ENCODE peak calls at places on chromosomes 13 and 19, in seven cellular contexts. Y is DND-41, M is psoas muscle, B is heart left ventricle, J is endodermal cell, F is colonic mucosa, K is uterus. R is an unnamed sample. For H3K4me1, the result is how much of the 10 kb centered on the place peaks cover.

GRCh38 chr13:62387642-62388041 is 972.0 kb upstream of the PCDH20 start:
- DNase-seq in J (no peak), K (no peak), B (no peak), F (no peak), Y (no peak), M (no peak), R (no peak)

GRCh38 chr19:30375651-30376050 is 3.5 kb downstream of the ZNF536 start:
- DNase-seq in K (no peak), M (no peak), F (no peak), Y (no peak), J (no peak), B (no peak), R (no peak)

GRCh38 chr13:39422845-39423565 is 180.0 kb downstream of the LHFPL6 start:
- DNase-seq in K (no peak), Y (no peak), F (no peak), B (no peak), M (no peak), J (no peak), R (no peak)

GRCh38 chr13:28609936-28610335 is 49.0 kb upstream of the POMP start:
- DNase-seq in J (no peak), B (no peak), M (no peak), F (no peak), Y (no peak), K (no peak), R (no peak)

GRCh38 chr13:79799466-79799865 is 318.5 kb downstream of the NDFIP2 start:
- DNase-seq in F (no peak), M (no peak), B (no peak), Y (no peak), J (no peak), K (no peak), R (no peak)

GRCh38 chr13:26529441-26529840 is 28.0 kb upstream of the WASF3 start:
- DNase-seq in K (no peak), F (peak), B (no peak), J (peak), M (peak), Y (peak), R (no peak)

GRCh38 chr19:29401712-29402421 is 123.9 kb upstream of the VSTM2B start:
- DNase-seq in Y (no peak), M (no peak), J (no peak), K (peak), B (no peak), F (no peak), R (no peak)

GRCh38 chr19:31347828-31348314 is 1.4 kb downstream of the TSHZ3 start:
- DNase-seq in Y (no peak), J (no peak), K (peak), F (no peak), M (no peak), B (no peak), R (no peak)

GRCh38 chr13:23751195-23751594 is 138.0 kb downstream of the MIPEP start:
- DNase-seq in K (no peak), Y (no peak), B (no peak), M (no peak), J (no peak), F (no peak), R (no peak)

GRCh38 chr13:75679459-75679858 is 43.3 kb downstream of the LMO7 start:
- DNase-seq in K (no peak), M (no peak), F (no peak), B (no peak), J (no peak), Y (no peak), R (no peak)

GRCh38 chr13:75689686-75690085 is 53.6 kb downstream of the LMO7 start:
- DNase-seq in B (no peak), Y (no peak), K (no peak), J (no peak), M (no peak), F (no peak), R (no peak)

GRCh38 chr13:75691183-75691582 is 55.1 kb downstream of the LMO7 start:
- DNase-seq in M (no peak), B (no peak), K (no peak), Y (no peak), J (no peak), F (no peak), R (no peak)

GRCh38 chr13:75687145-75687763 is 51.1 kb downstream of the LMO7 start:
- DNase-seq in F (no peak), K (no peak), Y (no peak), J (no peak), M (no peak), B (no peak), R (no peak)

GRCh38 chr13:75685239-75685697 is 49.1 kb downstream of the LMO7 start:
- DNase-seq in K (no peak), B (no peak), J (peak), F (no peak), Y (no peak), M (no peak), R (no peak)
- TF ChIP-seq CTCF in K (no peak), B (no peak), J (peak), F (no peak), Y (no peak), M (no peak), R (no peak)

DNA sequence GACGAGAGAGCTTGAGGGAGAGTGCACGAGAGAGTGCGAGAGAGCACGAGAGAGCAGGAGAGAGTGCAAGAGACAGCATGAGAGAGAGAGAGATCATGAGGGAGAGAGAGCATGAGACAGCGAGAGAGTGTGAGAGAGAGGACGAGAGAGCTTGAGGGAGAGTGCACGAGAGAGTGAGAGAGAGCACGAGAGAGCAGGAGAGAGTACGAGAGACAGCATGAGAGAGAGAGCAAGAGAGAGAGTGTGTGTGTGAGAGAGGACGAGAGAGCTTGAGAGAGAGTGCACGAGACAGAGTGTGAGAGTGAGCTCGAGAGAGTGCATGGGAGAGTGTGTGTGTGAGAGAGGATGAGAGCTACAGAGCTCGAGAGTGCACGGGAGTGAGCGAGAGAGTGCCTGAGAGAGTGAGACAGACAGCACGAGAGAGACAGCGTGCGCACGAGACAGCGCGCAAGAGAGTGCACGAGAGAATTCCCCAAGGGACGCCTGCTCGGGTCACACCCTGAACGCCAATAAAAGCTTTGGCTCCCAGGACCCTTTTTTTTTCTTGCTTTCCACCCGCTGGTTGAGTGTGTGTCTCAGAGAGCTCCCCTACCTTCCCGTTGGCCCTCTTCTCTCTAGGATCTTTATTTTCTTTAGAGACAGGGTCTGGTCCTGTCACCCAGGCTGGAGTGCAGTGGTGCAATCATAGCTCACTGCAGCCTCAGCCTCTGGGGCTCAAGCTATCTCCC is 3.7 kb downstream of the CD70 start:
- DNase-seq in Y (no peak), K (no peak), F (no peak), B (no peak), J (peak), M (no peak), R (no peak)
- H3K4me3 ChIP-seq in Y (no peak), K (no peak), F (no peak), B (no peak), J (peak), M (no peak), R (no peak)

GRCh38 chr13:111176421-111176820 is 61.3 kb downstream of the ARHGEF7 start:
- DNase-seq in F (no peak), B (no peak), Y (no peak), K (no peak), M (no peak), J (no peak), R (no peak)
- H3K4me1 ChIP-seq in F (under half), B (under half), Y (half or more), K (under half), M (half or more), J (under half), R (under half)

GRCh38 chr19:38849746-38850230 is at the start of gene HNRNPL:
- DNase-seq in M (peak), F (peak), K (peak), B (peak), Y (no peak), J (peak), R (peak)
- TF ChIP-seq CTCF in M (peak), F (peak), K (peak), B (peak), Y (peak), J (peak), R (peak)

GRCh38 chr19:45645631-45646344 is 6.6 kb upstream of the EML2 start:
- DNase-seq in Y (peak), M (peak), J (peak), B (peak), F (peak), K (peak), R (peak)

GRCh38 chr19:45643927-45644771 is 5.0 kb upstream of the EML2 start:
- DNase-seq in B (no peak), M (no peak), F (no peak), K (no peak), Y (no peak), J (peak), R (no peak)

GRCh38 chr19:45643024-45643926 is 4.1 kb upstream of the EML2 start:
- DNase-seq in K (peak), Y (peak), F (peak), M (peak), B (peak), J (peak), R (peak)

GRCh38 chr19:45645068-45645630 is 6.0 kb upstream of the EML2 start:
- DNase-seq in K (no peak), J (no peak), M (no peak), Y (no peak), B (no peak), F (no peak), R (no peak)

GRCh38 chr19:45646345-45646698 is 7.1 kb upstream of the EML2 start:
- DNase-seq in K (no peak), B (no peak), J (no peak), M (no peak), Y (no peak), F (no peak), R (no peak)
- H3K4me3 ChIP-seq in K (no peak), B (no peak), J (no peak), M (peak), Y (no peak), F (no peak), R (no peak)

DNA sequence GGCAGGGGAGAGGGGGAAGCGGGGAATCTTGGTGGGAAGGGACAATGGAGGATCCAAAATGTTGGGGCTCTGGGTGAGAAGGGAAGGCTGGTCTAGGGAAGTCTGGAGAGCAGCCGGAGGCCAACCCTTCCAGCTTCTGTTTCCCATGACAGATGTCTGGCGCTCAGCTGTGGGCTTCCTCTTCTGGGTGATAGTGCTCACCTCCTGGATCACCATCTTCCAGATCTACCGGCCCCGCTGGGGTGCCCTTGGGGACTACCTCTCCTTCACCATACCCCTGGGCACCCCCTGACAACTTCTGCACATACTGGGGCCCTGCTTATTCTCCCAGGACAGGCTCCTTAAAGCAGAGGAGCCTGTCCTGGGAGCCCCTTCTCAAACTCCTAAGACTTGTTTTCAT is 1.1 kb downstream of the PSENEN start:
- DNase-seq in Y (no peak), B (no peak), F (no peak), J (no peak), K (no peak), M (no peak), R (no peak)
- H3K4me1 ChIP-seq in Y (half or more), B (under half), F (under half), J (under half), K (under half), M (under half), R (under half)

DNA sequence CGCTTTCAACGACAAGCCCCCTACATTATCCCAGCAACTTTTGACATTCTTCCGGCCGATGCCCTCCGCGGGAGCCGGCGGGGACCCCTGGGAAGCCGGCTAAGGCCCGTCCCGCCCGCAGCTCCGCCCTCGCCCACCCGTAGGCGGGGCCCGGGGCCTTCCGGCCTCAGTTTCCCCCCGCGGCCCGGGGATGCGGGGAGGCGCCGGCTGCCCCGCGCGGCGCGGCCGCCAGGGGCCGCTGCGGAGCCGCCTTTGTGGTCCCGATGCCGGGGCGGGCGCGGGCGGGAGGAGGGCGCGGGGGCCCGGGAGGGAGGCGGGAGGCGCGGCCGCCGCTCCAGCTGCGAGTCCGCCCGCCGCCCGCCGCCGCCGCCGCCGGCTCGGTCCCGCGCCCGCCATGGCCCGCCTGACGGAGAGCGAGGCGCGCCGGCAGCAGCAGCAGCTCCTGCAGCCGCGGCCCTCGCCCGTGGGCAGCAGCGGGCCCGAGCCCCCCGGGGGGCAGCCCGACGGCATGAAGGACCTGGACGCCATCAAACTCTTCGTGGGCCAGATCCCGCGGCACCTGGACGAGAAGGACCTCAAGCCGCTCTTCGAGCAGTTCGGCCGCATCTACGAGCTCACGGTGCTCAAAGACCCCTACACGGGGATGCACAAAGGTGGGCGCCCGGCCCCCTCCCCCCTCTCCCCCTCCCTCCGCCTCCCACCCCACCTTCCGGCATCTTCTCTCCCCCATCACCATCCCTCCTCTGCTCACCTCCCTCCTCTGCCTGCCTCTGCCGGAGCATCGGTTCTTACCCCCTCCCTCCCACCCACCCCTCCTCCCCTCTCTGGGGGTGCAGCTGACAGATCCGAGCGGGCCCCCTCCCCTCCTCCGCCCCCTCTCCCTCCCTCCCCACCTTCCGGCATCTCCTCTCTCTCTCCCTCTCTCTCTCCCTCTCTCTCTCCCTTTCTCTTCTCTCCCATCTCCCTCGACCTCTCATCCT is at the start of gene CELF5:
- DNase-seq in B (peak), K (peak), J (peak), Y (peak), M (peak), F (peak), R (no peak)
- TF ChIP-seq CTCF in B (peak), K (peak), J (peak), Y (peak), M (peak), F (peak), R (no peak)

GRCh38 chr19:17079710-17080440 is 4.3 kb downstream of the MYO9B start:
- DNase-seq in M (peak), Y (no peak), F (peak), K (peak), B (peak), J (no peak), R (peak)
- H3K4me3 ChIP-seq in M (peak), Y (no peak), F (peak), K (peak), B (no peak), J (no peak), R (no peak)

GRCh38 chr19:10887616-10888367 is 16.4 kb downstream of the CARM1 start:
- DNase-seq in Y (no peak), B (no peak), F (no peak), M (no peak), K (no peak), J (peak), R (no peak)
- H3K4me1 ChIP-seq in Y (under half), B (under half), F (under half), M (half or more), K (under half), J (under half), R (under half)

R was measured in lung.